ENCODE peak calls at places on chromosomes 16 and 17, in eight cellular contexts. One of them, this sample, is unnamed.

GRCh38 chr17:81453712-81454111 is 58.5 kb downstream of the BAHCC1 start:
- DNase-seq in heart right ventricle: no peak
- DNase-seq in effector memory CD4-positive, alpha-beta T cell: no peak
- DNase-seq in psoas muscle: no peak
- DNase-seq in astrocyte: no peak
- DNase-seq in MM.1S: no peak
- DNase-seq in cardiac muscle cell: no peak
- DNase-seq in keratinocyte: no peak
- DNase-seq in this sample: no peak

GRCh38 chr17:3843935-3844516 is 2.0 kb downstream of the NCBP3 start:
- DNase-seq in astrocyte: no peak
- DNase-seq in psoas muscle: no peak
- DNase-seq in heart right ventricle: no peak
- DNase-seq in cardiac muscle cell: peak; percentile 47
- DNase-seq in effector memory CD4-positive, alpha-beta T cell: no peak
- DNase-seq in MM.1S: peak; percentile 59
- DNase-seq in keratinocyte: no peak
- DNase-seq in this sample: no peak

GRCh38 chr16:31333686-31334649 is 21.0 kb upstream of the ITGAX start:
- DNase-seq in MM.1S: peak; percentile 15
- DNase-seq in heart right ventricle: no peak
- DNase-seq in cardiac muscle cell: peak; percentile 42
- DNase-seq in effector memory CD4-positive, alpha-beta T cell: no peak
- DNase-seq in astrocyte: no peak
- DNase-seq in psoas muscle: no peak
- DNase-seq in keratinocyte: no peak
- DNase-seq in this sample: no peak

GRCh38 chr16:23670137-23670776 is 8.4 kb upstream of the PLK1 start:
- DNase-seq in astrocyte: peak; percentile 91
- DNase-seq in MM.1S: no peak
- DNase-seq in effector memory CD4-positive, alpha-beta T cell: no peak
- DNase-seq in heart right ventricle: no peak
- DNase-seq in psoas muscle: no peak
- DNase-seq in cardiac muscle cell: no peak
- DNase-seq in keratinocyte: peak; percentile 71
- DNase-seq in this sample: no peak

GRCh38 chr17:1108560-1108809 is 71.3 kb downstream of the ABR start:
- DNase-seq in heart right ventricle: no peak
- DNase-seq in psoas muscle: no peak
- DNase-seq in cardiac muscle cell: no peak
- DNase-seq in MM.1S: no peak
- DNase-seq in astrocyte: no peak
- DNase-seq in keratinocyte: no peak
- DNase-seq in effector memory CD4-positive, alpha-beta T cell: peak; percentile 14
- DNase-seq in this sample: no peak

GRCh38 chr17:73172252-73172651 is 7.4 kb downstream of the SSTR2 start:
- DNase-seq in keratinocyte: no peak
- DNase-seq in astrocyte: no peak
- DNase-seq in heart right ventricle: no peak
- DNase-seq in psoas muscle: no peak
- DNase-seq in effector memory CD4-positive, alpha-beta T cell: no peak
- DNase-seq in cardiac muscle cell: no peak
- DNase-seq in MM.1S: no peak
- DNase-seq in this sample: no peak

GRCh38 chr16:19666451-19666850 is 51.6 kb downstream of the KNOP1 start:
- DNase-seq in MM.1S: no peak
- DNase-seq in keratinocyte: no peak
- DNase-seq in cardiac muscle cell: no peak
- DNase-seq in effector memory CD4-positive, alpha-beta T cell: no peak
- DNase-seq in psoas muscle: no peak
- DNase-seq in astrocyte: no peak
- DNase-seq in heart right ventricle: peak; percentile 51
- DNase-seq in this sample: peak; percentile 56

GRCh38 chr17:80895366-80895765 is 96.3 kb upstream of the CHMP6 start:
- DNase-seq in keratinocyte: no peak
- DNase-seq in heart right ventricle: no peak
- DNase-seq in MM.1S: no peak
- DNase-seq in effector memory CD4-positive, alpha-beta T cell: no peak
- DNase-seq in cardiac muscle cell: no peak
- DNase-seq in astrocyte: no peak
- DNase-seq in psoas muscle: no peak
- DNase-seq in this sample: no peak

GRCh38 chr16:51816929-51817328 is 665.9 kb upstream of the SALL1 start:
- DNase-seq in keratinocyte: no peak
- DNase-seq in psoas muscle: no peak
- DNase-seq in heart right ventricle: no peak
- DNase-seq in astrocyte: peak; percentile 4
- DNase-seq in cardiac muscle cell: no peak
- DNase-seq in effector memory CD4-positive, alpha-beta T cell: no peak
- DNase-seq in MM.1S: no peak
- DNase-seq in this sample: no peak

GRCh38 chr16:23691483-23692189 is 12.9 kb downstream of the PLK1 start:
- DNase-seq in cardiac muscle cell: no peak
- DNase-seq in psoas muscle: no peak
- DNase-seq in MM.1S: no peak
- DNase-seq in astrocyte: no peak
- DNase-seq in heart right ventricle: no peak
- DNase-seq in effector memory CD4-positive, alpha-beta T cell: no peak
- DNase-seq in keratinocyte: no peak
- DNase-seq in this sample: no peak

GRCh38 chr17:17573912-17574311 is 17.6 kb downstream of the PEMT start:
- DNase-seq in astrocyte: no peak
- DNase-seq in heart right ventricle: no peak
- DNase-seq in MM.1S: no peak
- DNase-seq in cardiac muscle cell: no peak
- DNase-seq in keratinocyte: no peak
- DNase-seq in psoas muscle: no peak
- DNase-seq in effector memory CD4-positive, alpha-beta T cell: no peak
- DNase-seq in this sample: no peak

GRCh38 chr17:68491864-68492263 is 20.4 kb upstream of the PRKAR1A start:
- DNase-seq in cardiac muscle cell: no peak
- DNase-seq in heart right ventricle: peak; percentile 40
- DNase-seq in MM.1S: no peak
- DNase-seq in effector memory CD4-positive, alpha-beta T cell: no peak
- DNase-seq in keratinocyte: no peak
- DNase-seq in astrocyte: no peak
- DNase-seq in psoas muscle: no peak
- DNase-seq in this sample: no peak

GRCh38 chr17:82861393-82861775 is 21.6 kb upstream of the ZNF750 start:
- DNase-seq in keratinocyte: no peak
- DNase-seq in cardiac muscle cell: no peak
- DNase-seq in astrocyte: no peak
- DNase-seq in heart right ventricle: no peak
- DNase-seq in psoas muscle: no peak
- DNase-seq in effector memory CD4-positive, alpha-beta T cell: no peak
- DNase-seq in MM.1S: no peak
- DNase-seq in this sample: no peak

GRCh38 chr17:63451150-63451549 is 5.0 kb upstream of the CYB561 start:
- DNase-seq in keratinocyte: no peak
- DNase-seq in astrocyte: no peak
- DNase-seq in heart right ventricle: no peak
- DNase-seq in cardiac muscle cell: no peak
- DNase-seq in MM.1S: no peak
- DNase-seq in psoas muscle: no peak
- DNase-seq in effector memory CD4-positive, alpha-beta T cell: no peak
- DNase-seq in this sample: no peak

GRCh38 chr17:79216826-79217225 is 142.2 kb downstream of the ENGASE start:
- DNase-seq in MM.1S: no peak
- DNase-seq in psoas muscle: no peak
- DNase-seq in keratinocyte: no peak
- DNase-seq in astrocyte: no peak
- DNase-seq in effector memory CD4-positive, alpha-beta T cell: no peak
- DNase-seq in cardiac muscle cell: no peak
- DNase-seq in heart right ventricle: no peak
- DNase-seq in this sample: no peak

GRCh38 chr17:78342438-78343098 is 17.3 kb downstream of the SOCS3 start:
- DNase-seq in cardiac muscle cell: no peak
- DNase-seq in heart right ventricle: peak; percentile 56
- DNase-seq in MM.1S: no peak
- DNase-seq in psoas muscle: peak; percentile 78
- DNase-seq in effector memory CD4-positive, alpha-beta T cell: no peak
- DNase-seq in keratinocyte: no peak
- DNase-seq in astrocyte: peak; percentile 93
- DNase-seq in this sample: peak; percentile 75

GRCh38 chr17:29977836-29978235 is 36.4 kb downstream of the EFCAB5 start:
- DNase-seq in effector memory CD4-positive, alpha-beta T cell: no peak
- DNase-seq in astrocyte: peak; percentile 64
- DNase-seq in heart right ventricle: no peak
- DNase-seq in psoas muscle: no peak
- DNase-seq in keratinocyte: no peak
- DNase-seq in cardiac muscle cell: no peak
- DNase-seq in MM.1S: no peak
- DNase-seq in this sample: no peak

GRCh38 chr17:45241315-45242011 is 19.8 kb downstream of the FMNL1 start:
- DNase-seq in keratinocyte: no peak
- DNase-seq in heart right ventricle: no peak
- DNase-seq in MM.1S: no peak
- DNase-seq in effector memory CD4-positive, alpha-beta T cell: no peak
- DNase-seq in psoas muscle: no peak
- DNase-seq in astrocyte: no peak
- DNase-seq in cardiac muscle cell: peak; percentile 49
- DNase-seq in this sample: no peak

GRCh38 chr16:28279006-28279405 is 13.3 kb upstream of the SBK1 start:
- DNase-seq in psoas muscle: no peak
- DNase-seq in keratinocyte: no peak
- DNase-seq in effector memory CD4-positive, alpha-beta T cell: no peak
- DNase-seq in astrocyte: no peak
- DNase-seq in cardiac muscle cell: no peak
- DNase-seq in heart right ventricle: no peak
- DNase-seq in MM.1S: no peak
- DNase-seq in this sample: no peak

GRCh38 chr16:1808691-1809090 is 15.2 kb upstream of the IGFALS start:
- DNase-seq in heart right ventricle: no peak
- DNase-seq in cardiac muscle cell: no peak
- DNase-seq in astrocyte: no peak
- DNase-seq in psoas muscle: no peak
- DNase-seq in MM.1S: no peak
- DNase-seq in keratinocyte: no peak
- DNase-seq in effector memory CD4-positive, alpha-beta T cell: no peak
- DNase-seq in this sample: no peak

DNA sequence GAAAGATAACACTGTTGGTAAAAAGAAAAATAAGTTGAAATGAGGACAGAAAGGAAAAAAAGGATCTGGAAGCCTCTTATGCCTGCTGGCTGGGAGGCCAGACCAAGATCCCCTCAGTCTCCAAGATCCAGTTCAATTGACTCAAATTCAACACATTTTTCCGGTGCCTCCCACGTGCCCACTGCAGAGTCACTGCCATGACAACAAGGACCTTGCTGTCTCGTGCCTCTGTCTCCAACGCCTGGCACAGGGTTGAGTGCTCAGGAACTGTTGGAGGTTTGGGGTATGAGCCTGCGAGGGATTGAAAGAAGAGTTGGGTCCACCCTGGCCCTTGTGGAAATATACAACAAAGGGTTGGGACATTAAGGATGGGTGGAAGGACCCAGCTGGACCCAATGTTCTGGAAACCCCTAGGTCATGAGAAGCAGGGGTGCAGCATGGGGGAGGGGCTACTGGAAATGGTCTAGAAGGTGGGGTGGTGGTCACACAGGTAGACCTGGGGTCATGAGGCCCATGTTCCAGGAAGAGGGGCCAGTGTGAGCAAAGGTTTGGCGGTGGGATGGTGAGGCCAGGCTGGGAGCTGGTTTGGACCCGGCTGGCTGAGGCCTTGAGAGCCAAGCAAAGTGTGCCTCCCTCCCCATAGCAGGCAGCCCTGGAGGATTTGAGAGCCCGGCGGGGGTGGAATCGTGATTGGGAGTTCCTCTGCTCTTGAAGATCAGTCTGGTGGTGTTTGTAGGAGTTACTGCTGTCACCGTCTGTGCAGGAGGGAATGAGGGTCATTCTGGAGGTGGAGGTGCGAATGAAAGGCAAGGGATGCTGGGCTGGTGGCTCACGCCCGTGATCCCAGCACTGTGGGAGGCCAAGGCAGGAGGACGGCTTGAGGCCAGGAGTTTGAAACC is 1.4 kb downstream of the IL34 start:
- DNase-seq in cardiac muscle cell: no peak
- DNase-seq in keratinocyte: no peak
- DNase-seq in psoas muscle: no peak
- DNase-seq in MM.1S: no peak
- DNase-seq in effector memory CD4-positive, alpha-beta T cell: no peak
- DNase-seq in heart right ventricle: no peak
- DNase-seq in astrocyte: no peak
- DNase-seq in this sample: no peak
- H3K27ac ChIP-seq in cardiac muscle cell: no peak overlapping the region
- H3K27ac ChIP-seq in keratinocyte: no peak overlapping the region
- H3K27ac ChIP-seq in psoas muscle: no peak overlapping the region
- H3K27ac ChIP-seq in MM.1S: no peak overlapping the region
- H3K27ac ChIP-seq in effector memory CD4-positive, alpha-beta T cell: no peak overlapping the region
- H3K27ac ChIP-seq in heart right ventricle: no peak overlapping the region
- H3K27ac ChIP-seq in astrocyte: no peak overlapping the region
- H3K27ac ChIP-seq in this sample: peak overlapping the region; percentile 57

GRCh38 chr16:85913141-85913601 is 14.2 kb downstream of the IRF8 start:
- DNase-seq in heart right ventricle: no peak
- DNase-seq in psoas muscle: no peak
- DNase-seq in effector memory CD4-positive, alpha-beta T cell: no peak
- DNase-seq in MM.1S: no peak
- DNase-seq in keratinocyte: no peak
- DNase-seq in astrocyte: no peak
- DNase-seq in cardiac muscle cell: no peak
- DNase-seq in this sample: no peak
- H3K27ac ChIP-seq in heart right ventricle: no peak overlapping the region
- H3K27ac ChIP-seq in psoas muscle: no peak overlapping the region
- H3K27ac ChIP-seq in effector memory CD4-positive, alpha-beta T cell: no peak overlapping the region
- H3K27ac ChIP-seq in MM.1S: no peak overlapping the region
- H3K27ac ChIP-seq in keratinocyte: no peak overlapping the region
- H3K27ac ChIP-seq in astrocyte: no peak overlapping the region
- H3K27ac ChIP-seq in cardiac muscle cell: no peak overlapping the region
- H3K27ac ChIP-seq in this sample: no peak overlapping the region

GRCh38 chr17:35769895-35770486 is 9.3 kb downstream of the C17orf50 start:
- DNase-seq in keratinocyte: no peak
- DNase-seq in astrocyte: no peak
- DNase-seq in heart right ventricle: no peak
- DNase-seq in cardiac muscle cell: no peak
- DNase-seq in effector memory CD4-positive, alpha-beta T cell: no peak
- DNase-seq in psoas muscle: no peak
- DNase-seq in MM.1S: no peak
- DNase-seq in this sample: no peak
- H3K27ac ChIP-seq in keratinocyte: no peak overlapping the region
- H3K27ac ChIP-seq in astrocyte: no peak overlapping the region
- H3K27ac ChIP-seq in heart right ventricle: no peak overlapping the region
- H3K27ac ChIP-seq in cardiac muscle cell: no peak overlapping the region
- H3K27ac ChIP-seq in effector memory CD4-positive, alpha-beta T cell: no peak overlapping the region
- H3K27ac ChIP-seq in psoas muscle: no peak overlapping the region
- H3K27ac ChIP-seq in MM.1S: no peak overlapping the region
- H3K27ac ChIP-seq in this sample: no peak overlapping the region

DNA sequence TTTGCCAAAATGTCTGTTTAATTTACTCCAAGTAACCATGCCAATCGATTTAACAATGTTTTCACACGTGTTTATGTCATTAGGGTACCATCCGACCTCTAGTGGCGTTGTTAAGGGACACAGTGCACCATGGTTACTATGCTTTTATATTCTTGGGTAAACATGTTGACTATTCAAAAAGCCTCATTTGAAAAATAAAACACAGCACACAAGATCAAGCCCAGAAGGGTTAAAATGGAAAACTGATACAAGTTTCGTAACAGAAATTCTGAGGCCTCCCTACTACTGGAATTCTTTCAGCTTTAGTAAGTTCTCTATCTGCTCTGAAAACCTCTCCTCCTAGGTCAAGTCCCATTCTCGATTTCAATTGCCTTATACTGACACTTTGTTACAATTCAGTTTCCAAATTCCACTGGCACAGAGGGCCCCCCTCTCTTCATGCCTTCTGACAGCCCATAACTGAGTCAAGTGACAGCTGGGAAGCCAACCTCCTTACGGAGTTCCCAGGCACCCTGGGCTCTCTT is 2.1 kb downstream of the CFAP20 start:
- DNase-seq in psoas muscle: no peak
- DNase-seq in MM.1S: peak; percentile 33
- DNase-seq in keratinocyte: no peak
- DNase-seq in effector memory CD4-positive, alpha-beta T cell: no peak
- DNase-seq in astrocyte: peak; percentile 39
- DNase-seq in cardiac muscle cell: peak; percentile 34
- DNase-seq in heart right ventricle: no peak
- DNase-seq in this sample: no peak
- H3K27ac ChIP-seq in psoas muscle: peak overlapping the region; percentile 2
- H3K27ac ChIP-seq in MM.1S: peak overlapping the region; percentile 31
- H3K27ac ChIP-seq in keratinocyte: peak overlapping the region; percentile 63
- H3K27ac ChIP-seq in effector memory CD4-positive, alpha-beta T cell: peak overlapping the region; percentile 93
- H3K27ac ChIP-seq in astrocyte: peak overlapping the region; percentile 60
- H3K27ac ChIP-seq in cardiac muscle cell: peak overlapping the region; percentile 85
- H3K27ac ChIP-seq in heart right ventricle: peak overlapping the region; percentile 91
- H3K27ac ChIP-seq in this sample: peak overlapping the region; percentile 39